ENCODE peak calls at places on chromosome 13, in six cellular contexts. One of them, this sample, is unnamed.

GRCh38 chr13:95641961-95642621 is 2.4 kb downstream of the DZIP1 start:
- DNase-seq in DMS153: no peak
- DNase-seq in activated CD4-positive, alpha-beta T cell treated with anti-CD3 and anti-CD28 coated beads for 4 hours: no peak
- DNase-seq in heart left ventricle: peak
- DNase-seq in GM03348: peak
- DNase-seq in MCF 10A: no peak
- DNase-seq in this sample: peak

GRCh38 chr13:53020764-53021332 is 7.8 kb upstream of the OLFM4 start:
- DNase-seq in activated CD4-positive, alpha-beta T cell treated with anti-CD3 and anti-CD28 coated beads for 4 hours: no peak
- DNase-seq in GM03348: no peak
- DNase-seq in MCF 10A: no peak
- DNase-seq in heart left ventricle: no peak
- DNase-seq in DMS153: no peak
- DNase-seq in this sample: no peak

GRCh38 chr13:67549331-67549730 is 319.2 kb upstream of the PCDH9 start:
- DNase-seq in DMS153: no peak
- DNase-seq in heart left ventricle: no peak
- DNase-seq in MCF 10A: peak
- DNase-seq in GM03348: no peak
- DNase-seq in activated CD4-positive, alpha-beta T cell treated with anti-CD3 and anti-CD28 coated beads for 4 hours: no peak
- DNase-seq in this sample: no peak

GRCh38 chr13:47230155-47230554 is 333.3 kb upstream of the HTR2A start:
- DNase-seq in GM03348: no peak
- DNase-seq in heart left ventricle: no peak
- DNase-seq in DMS153: no peak
- DNase-seq in activated CD4-positive, alpha-beta T cell treated with anti-CD3 and anti-CD28 coated beads for 4 hours: no peak
- DNase-seq in MCF 10A: no peak
- DNase-seq in this sample: no peak

GRCh38 chr13:44365008-44365407 is 8.6 kb upstream of the SERP2 start:
- DNase-seq in activated CD4-positive, alpha-beta T cell treated with anti-CD3 and anti-CD28 coated beads for 4 hours: no peak
- DNase-seq in DMS153: no peak
- DNase-seq in heart left ventricle: no peak
- DNase-seq in GM03348: peak
- DNase-seq in MCF 10A: no peak
- DNase-seq in this sample: no peak

GRCh38 chr13:53422415-53422814 is 393.8 kb downstream of the OLFM4 start:
- DNase-seq in heart left ventricle: no peak
- DNase-seq in DMS153: no peak
- DNase-seq in activated CD4-positive, alpha-beta T cell treated with anti-CD3 and anti-CD28 coated beads for 4 hours: no peak
- DNase-seq in GM03348: no peak
- DNase-seq in MCF 10A: no peak
- DNase-seq in this sample: no peak

GRCh38 chr13:51122868-51123267 is 11.8 kb upstream of the C13orf42 start:
- DNase-seq in MCF 10A: no peak
- DNase-seq in heart left ventricle: no peak
- DNase-seq in activated CD4-positive, alpha-beta T cell treated with anti-CD3 and anti-CD28 coated beads for 4 hours: no peak
- DNase-seq in DMS153: no peak
- DNase-seq in GM03348: no peak
- DNase-seq in this sample: no peak

GRCh38 chr13:61880576-61881283 is 465.1 kb upstream of the PCDH20 start:
- DNase-seq in MCF 10A: peak
- DNase-seq in DMS153: no peak
- DNase-seq in activated CD4-positive, alpha-beta T cell treated with anti-CD3 and anti-CD28 coated beads for 4 hours: no peak
- DNase-seq in GM03348: peak
- DNase-seq in heart left ventricle: no peak
- DNase-seq in this sample: no peak

GRCh38 chr13:21703846-21704245 is 33.0 kb downstream of the FGF9 start:
- DNase-seq in MCF 10A: peak
- DNase-seq in activated CD4-positive, alpha-beta T cell treated with anti-CD3 and anti-CD28 coated beads for 4 hours: no peak
- DNase-seq in GM03348: no peak
- DNase-seq in DMS153: peak
- DNase-seq in heart left ventricle: no peak
- DNase-seq in this sample: no peak